ENCODE peak calls at places on chromosomes 5 and 9, in nine cellular contexts. Q, S, D, B, P, V, U, C and E are unnamed samples.

GRCh38 chr9:132543960-132544359 is 38.4 kb upstream of the BARHL1 start:
- DNase-seq in Q (no peak), S (no peak), D (peak), B (no peak), P (no peak), V (no peak), U (no peak), C (no peak), E (no peak)

GRCh38 chr9:36426945-36427344 is 26.9 kb upstream of the RNF38 start:
- DNase-seq in Q (no peak), S (no peak), D (no peak), B (no peak), P (peak), V (no peak), U (no peak), C (peak), E (no peak)

GRCh38 chr9:127862075-127863011 is 7.9 kb upstream of the ENG start:
- DNase-seq in Q (no peak), S (no peak), D (peak), B (no peak), P (no peak), V (peak), U (no peak), C (peak), E (no peak)

GRCh38 chr5:102865510-102866314 is 110.6 kb downstream of the PAM start:
- DNase-seq in Q (peak), S (no peak), D (peak), B (no peak), P (peak), V (peak), U (no peak), C (peak), E (peak)

GRCh38 chr5:103402861-103403260 is 144.3 kb downstream of the MACIR start:
- DNase-seq in Q (peak), S (no peak), D (no peak), B (no peak), P (no peak), V (no peak), U (no peak), C (no peak), E (no peak)

GRCh38 chr9:97632406-97632991 is 669 bp downstream of the TSTD2 start:
- DNase-seq in Q (no peak), S (peak), D (peak), B (no peak), P (peak), V (peak), U (peak), C (peak), E (peak)

GRCh38 chr9:131263701-131264100 is 12.6 kb downstream of the FAM78A start:
- DNase-seq in Q (no peak), S (no peak), D (no peak), B (no peak), P (no peak), V (no peak), U (no peak), C (no peak), E (no peak)

GRCh38 chr9:89410709-89411111 is 87.2 kb downstream of the SEMA4D start:
- DNase-seq in Q (peak), S (no peak), D (no peak), B (no peak), P (no peak), V (no peak), U (no peak), C (no peak), E (no peak)

GRCh38 chr9:98997580-98997979 is 53.9 kb downstream of the COL15A1 start:
- DNase-seq in Q (no peak), S (no peak), D (no peak), B (no peak), P (peak), V (no peak), U (no peak), C (peak), E (peak)

GRCh38 chr9:93254806-93255519 is 71.0 kb downstream of the WNK2 start:
- DNase-seq in Q (no peak), S (no peak), D (peak), B (no peak), P (no peak), V (peak), U (no peak), C (no peak), E (no peak)

GRCh38 chr5:171710451-171711024 is 75.1 kb upstream of the SMIM23 start:
- DNase-seq in Q (no peak), S (no peak), D (no peak), B (no peak), P (no peak), V (no peak), U (no peak), C (no peak), E (no peak)

GRCh38 chr5:179837076-179838011 is 16.6 kb downstream of the SQSTM1 start:
- DNase-seq in Q (no peak), S (no peak), D (no peak), B (no peak), P (no peak), V (no peak), U (no peak), C (peak), E (no peak)

GRCh38 chr5:172166030-172166429 is 22.0 kb downstream of the STK10 start:
- DNase-seq in Q (no peak), S (no peak), D (no peak), B (no peak), P (no peak), V (no peak), U (no peak), C (no peak), E (no peak)

GRCh38 chr9:91116226-91116625 is 245.5 kb downstream of the AUH start:
- DNase-seq in Q (no peak), S (no peak), D (no peak), B (no peak), P (no peak), V (no peak), U (no peak), C (peak), E (peak)

GRCh38 chr5:144281784-144282183 is 111.1 kb downstream of the KCTD16 start:
- DNase-seq in Q (no peak), S (no peak), D (no peak), B (no peak), P (no peak), V (no peak), U (no peak), C (no peak), E (no peak)

GRCh38 chr5:52746539-52746938 is 41.2 kb upstream of the ITGA1 start:
- DNase-seq in Q (no peak), S (no peak), D (no peak), B (no peak), P (peak), V (no peak), U (no peak), C (peak), E (peak)

GRCh38 chr5:6365142-6365976 is 13.0 kb downstream of the MED10 start:
- DNase-seq in Q (peak), S (no peak), D (no peak), B (no peak), P (peak), V (no peak), U (no peak), C (peak), E (peak)

GRCh38 chr9:130518943-130519772 is 60.2 kb upstream of the FUBP3 start:
- DNase-seq in Q (no peak), S (no peak), D (no peak), B (no peak), P (no peak), V (no peak), U (no peak), C (no peak), E (no peak)

GRCh38 chr5:140840978-140841962 is at the start of gene PCDHA8:
- DNase-seq in Q (peak), S (no peak), D (no peak), B (peak), P (no peak), V (no peak), U (no peak), C (no peak), E (no peak)

GRCh38 chr5:22754155-22754554 is 99.0 kb downstream of the CDH12 start:
- DNase-seq in Q (no peak), S (no peak), D (no peak), B (no peak), P (no peak), V (no peak), U (no peak), C (no peak), E (no peak)

GRCh38 chr5:68970617-68971016 is 123.2 kb upstream of the SLC30A5 start:
- DNase-seq in Q (no peak), S (no peak), D (no peak), B (no peak), P (no peak), V (no peak), U (no peak), C (no peak), E (no peak)

GRCh38 chr9:136136526-136136925 is 17.9 kb upstream of the TMEM250 start:
- DNase-seq in Q (no peak), S (no peak), D (no peak), B (no peak), P (no peak), V (no peak), U (no peak), C (no peak), E (no peak)

GRCh38 chr9:125119643-125120286 is 23.6 kb downstream of the SCAI start:
- DNase-seq in Q (no peak), S (no peak), D (no peak), B (no peak), P (no peak), V (no peak), U (peak), C (no peak), E (peak)

GRCh38 chr9:130500340-130500771 is 55.6 kb downstream of the ASS1 start:
- DNase-seq in Q (peak), S (no peak), D (no peak), B (no peak), P (no peak), V (no peak), U (no peak), C (no peak), E (no peak)

GRCh38 chr5:172311026-172311425 is 27.5 kb upstream of the UBTD2 start:
- DNase-seq in Q (no peak), S (no peak), D (no peak), B (no peak), P (no peak), V (no peak), U (no peak), C (no peak), E (no peak)

GRCh38 chr9:8856686-8857329 is 1057.2 kb upstream of the DMAC1 start:
- DNase-seq in Q (no peak), S (no peak), D (no peak), B (no peak), P (no peak), V (no peak), U (no peak), C (no peak), E (no peak)

GRCh38 chr5:443239-444151 is 519 bp downstream of the EXOC3 start:
- DNase-seq in Q (no peak), S (no peak), D (no peak), B (no peak), P (no peak), V (peak), U (no peak), C (no peak), E (no peak)

GRCh38 chr9:13569706-13570423 is 290.4 kb upstream of the MPDZ start:
- DNase-seq in Q (no peak), S (no peak), D (no peak), B (no peak), P (peak), V (no peak), U (no peak), C (peak), E (peak)

GRCh38 chr9:3181049-3181953 is 337.4 kb upstream of the PUM3 start:
- DNase-seq in Q (peak), S (no peak), D (peak), B (peak), P (peak), V (peak), U (no peak), C (no peak), E (no peak)

GRCh38 chr5:11719888-11720481 is 184.3 kb downstream of the CTNND2 start:
- DNase-seq in Q (peak), S (peak), D (no peak), B (peak), P (no peak), V (no peak), U (no peak), C (no peak), E (no peak)

GRCh38 chr9:35664531-35665470 is at the start of gene ARHGEF39:
- DNase-seq in Q (peak), S (no peak), D (peak), B (peak), P (peak), V (peak), U (no peak), C (peak), E (peak)

DNA sequence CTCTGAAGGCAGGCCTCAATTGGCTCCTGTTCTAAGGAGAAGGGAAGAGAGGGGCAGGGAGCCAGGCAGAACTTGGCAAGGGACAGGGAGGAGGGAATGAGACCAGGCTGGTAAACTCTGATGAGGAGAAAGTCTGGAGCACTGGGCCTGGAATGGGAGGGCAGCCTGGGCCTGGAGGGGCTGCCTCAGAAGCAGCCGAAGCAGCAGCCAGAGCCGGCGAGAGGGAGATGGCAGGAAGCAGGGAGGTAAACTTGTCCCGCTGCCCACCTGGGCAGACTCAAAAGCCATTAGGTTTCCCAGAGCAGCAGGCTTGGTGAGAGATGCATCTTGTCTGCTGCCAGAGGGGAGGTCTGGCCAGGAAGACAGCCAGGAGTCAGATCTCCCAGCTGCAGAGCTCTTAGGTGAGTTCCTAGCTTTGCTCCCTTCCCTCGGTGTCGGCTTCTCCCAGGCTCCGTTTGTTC is 37.0 kb upstream of the CRB2 start:
- DNase-seq in Q (no peak), S (no peak), D (no peak), B (no peak), P (no peak), V (no peak), U (no peak), C (peak), E (no peak)
- H3K4me3 ChIP-seq in Q (no peak), S (no peak), D (no peak), B (peak), P (no peak), V (no peak), U (no peak), C (no peak), E (no peak)

GRCh38 chr9:108933641-108934322 is at the start of gene ELP1:
- DNase-seq in Q (peak), S (peak), D (peak), B (peak), P (peak), V (peak), U (peak), C (peak), E (peak)
- TF ChIP-seq CTCF in Q (no peak), S (peak), D (peak), B (peak), P (peak), V (peak), U (peak), C (peak), E (peak)

DNA sequence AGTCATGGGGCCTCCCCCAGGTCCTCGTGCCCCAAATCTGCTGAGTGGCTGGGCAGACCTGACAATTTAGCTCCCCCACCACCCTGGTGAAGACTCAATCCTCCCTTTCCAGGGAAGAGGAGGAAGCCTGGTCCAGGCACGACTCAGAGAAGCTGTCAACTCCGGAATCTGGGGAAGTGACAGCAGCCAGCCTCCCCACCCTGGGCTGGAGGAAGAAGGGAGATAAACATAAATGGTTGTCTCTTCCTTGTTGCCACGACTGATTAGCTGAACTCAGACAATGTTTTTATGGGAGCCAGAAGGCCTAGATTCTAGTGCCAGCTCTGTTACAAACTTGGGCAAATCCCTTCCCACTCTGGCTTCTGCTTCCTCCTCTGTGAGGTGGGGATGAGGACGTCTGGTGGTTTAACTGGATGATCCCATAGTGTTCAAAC is 15.4 kb downstream of the CCDC69 start:
- DNase-seq in Q (no peak), S (no peak), D (peak), B (no peak), P (no peak), V (no peak), U (no peak), C (peak), E (no peak)
- H3K4me3 ChIP-seq in Q (no peak), S (no peak), D (peak), B (no peak), P (no peak), V (no peak), U (no peak), C (no peak), E (no peak)

GRCh38 chr9:94613003-94613402 is 19.4 kb upstream of the FBP2 start:
- DNase-seq in Q (peak), S (no peak), D (no peak), B (no peak), P (no peak), V (no peak), U (no peak), C (no peak), E (no peak)
- TF ChIP-seq CTCF in Q (peak), S (no peak), D (no peak), B (peak), P (no peak), V (no peak), U (peak), C (no peak), E (peak)

DNA sequence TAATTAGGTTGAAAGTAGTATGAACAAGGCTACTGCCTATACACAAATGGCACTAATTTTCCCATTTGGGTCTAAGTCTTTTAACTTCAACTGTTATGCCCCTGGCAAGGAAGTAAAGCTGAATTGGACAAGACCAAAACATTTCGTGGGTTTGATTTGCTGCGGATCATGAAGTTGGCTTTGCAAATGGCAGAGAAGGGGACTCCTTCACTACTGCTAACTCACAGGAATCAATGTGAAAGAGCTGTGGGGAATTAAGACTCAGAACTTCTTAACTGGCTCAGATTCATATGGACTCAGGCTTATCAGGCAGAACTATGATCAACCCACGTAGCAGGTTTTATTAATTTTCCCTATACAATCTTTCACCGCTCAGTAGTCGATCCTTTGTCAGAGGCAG is 73.8 kb upstream of the IFNE start:
- DNase-seq in Q (no peak), S (no peak), D (no peak), B (no peak), P (peak), V (no peak), U (no peak), C (peak), E (no peak)
- H3K4me3 ChIP-seq in Q (peak), S (peak), D (no peak), B (no peak), P (peak), V (no peak), U (peak), C (peak), E (peak)

DNA sequence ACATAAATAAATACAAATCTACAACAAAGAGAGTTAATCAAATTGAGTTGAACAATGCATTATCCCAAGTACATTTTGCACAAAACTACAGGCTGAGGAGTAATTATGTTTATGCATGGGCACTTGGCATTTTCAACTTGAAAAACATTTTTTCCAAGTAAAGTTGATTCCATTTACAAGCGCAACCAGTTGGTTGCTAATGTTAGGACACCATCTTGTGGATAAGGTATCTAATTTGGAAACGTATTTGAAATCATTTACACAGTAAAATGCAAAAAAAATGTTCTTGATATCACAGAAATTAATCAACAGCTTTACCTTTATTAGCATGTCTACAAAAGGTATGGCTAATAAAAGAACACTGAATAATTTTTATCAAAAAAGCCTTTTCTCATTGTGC is 18.8 kb downstream of the FTMT start:
- DNase-seq in Q (peak), S (peak), D (no peak), B (no peak), P (peak), V (no peak), U (no peak), C (peak), E (no peak)
- TF ChIP-seq CTCF in Q (peak), S (peak), D (no peak), B (peak), P (no peak), V (no peak), U (no peak), C (no peak), E (no peak)

GRCh38 chr9:109779711-109780452 is at the start of gene PALM2AKAP2:
- DNase-seq in Q (peak), S (no peak), D (peak), B (no peak), P (peak), V (peak), U (peak), C (peak), E (peak)
- H3K4me3 ChIP-seq in Q (peak), S (peak), D (peak), B (peak), P (peak), V (peak), U (peak), C (peak), E (peak)

DNA sequence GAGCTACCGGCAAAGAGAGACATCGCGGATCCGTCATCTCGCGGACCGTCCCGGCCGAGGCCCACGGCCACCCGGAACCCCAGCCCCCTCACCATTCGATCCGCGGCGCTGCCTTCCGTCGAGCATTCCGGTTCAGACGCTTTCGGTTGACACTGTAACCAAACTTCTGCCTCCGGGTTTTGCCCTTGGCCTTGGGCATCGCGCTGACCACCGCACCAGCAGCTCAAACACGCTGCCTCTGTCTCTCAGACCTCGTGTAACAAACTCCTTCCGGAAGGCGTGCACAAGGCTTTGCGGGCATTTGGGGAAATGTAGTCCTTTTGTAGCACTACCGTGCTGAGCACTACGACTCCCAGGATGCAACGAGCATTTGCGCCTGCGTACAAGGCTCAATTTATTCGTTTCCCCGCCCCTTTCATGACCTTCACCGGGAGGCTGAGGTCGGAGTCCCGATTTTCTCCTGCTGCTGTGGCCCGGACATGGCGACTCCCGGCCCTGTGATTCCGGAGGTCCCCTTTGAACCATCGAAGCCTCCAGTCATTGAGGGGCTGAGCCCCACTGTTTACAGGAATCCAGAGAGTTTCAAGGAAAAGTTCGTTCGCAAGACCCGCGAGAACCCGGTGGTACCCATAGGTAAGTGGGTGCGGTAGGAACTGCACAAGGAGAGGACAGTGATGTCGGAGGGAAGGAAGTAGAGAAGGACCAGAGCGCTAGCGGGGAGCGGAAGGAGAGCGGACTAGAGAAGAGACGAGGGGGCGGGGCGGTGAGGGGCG is at the start of the genes HIGD2A and NOP16:
- DNase-seq in Q (peak), S (peak), D (peak), B (peak), P (peak), V (peak), U (peak), C (peak), E (peak)
- TF ChIP-seq CTCF in Q (no peak), S (no peak), D (no peak), B (no peak), P (no peak), V (no peak), U (no peak), C (no peak), E (no peak)